ENCODE peak calls at places on chromosomes 5 and 9, in five cellular contexts. E, S, C, J and K are unnamed samples.

GRCh38 chr9:83199240-83199639 is 136.3 kb upstream of the RASEF start:
- DNase-seq in E (no peak), S (no peak), C (peak; percentile 44), J (no peak), K (peak; percentile 79)

GRCh38 chr5:153490124-153491085 is at the start of gene GRIA1:
- DNase-seq in E (no peak), S (no peak), C (no peak), J (peak; percentile 16), K (peak; percentile 30)

GRCh38 chr5:154118832-154119442 is 71.6 kb upstream of the GALNT10 start:
- DNase-seq in E (no peak), S (no peak), C (no peak), J (no peak), K (no peak)

GRCh38 chr5:115461093-115461492 is 83.5 kb downstream of the FEM1C start:
- DNase-seq in E (no peak), S (no peak), C (no peak), J (no peak), K (no peak)

GRCh38 chr5:137137013-137137632 is 362.0 kb downstream of the SPOCK1 start:
- DNase-seq in E (no peak), S (no peak), C (no peak), J (no peak), K (no peak)

GRCh38 chr9:7549261-7549660 is 250.3 kb downstream of the DMAC1 start:
- DNase-seq in E (no peak), S (no peak), C (no peak), J (peak; percentile 78), K (no peak)

GRCh38 chr5:1545798-1546355 is 22.1 kb upstream of the LPCAT1 start:
- DNase-seq in E (no peak), S (peak; percentile 62), C (no peak), J (no peak), K (no peak)

GRCh38 chr5:134935711-134936602 is 31.0 kb downstream of the PCBD2 start:
- DNase-seq in E (no peak), S (no peak), C (no peak), J (no peak), K (no peak)

GRCh38 chr9:89421595-89421994 is 76.3 kb downstream of the SEMA4D start:
- DNase-seq in E (no peak), S (no peak), C (no peak), J (no peak), K (no peak)

GRCh38 chr5:19837536-19838179 is 150.3 kb downstream of the CDH18 start:
- DNase-seq in E (no peak), S (no peak), C (no peak), J (no peak), K (no peak)

GRCh38 chr5:96064905-96065304 is 103.3 kb upstream of the ELL2 start:
- DNase-seq in E (no peak), S (no peak), C (no peak), J (no peak), K (no peak)

GRCh38 chr9:20242767-20243166 is 379.5 kb downstream of the MLLT3 start:
- DNase-seq in E (no peak), S (no peak), C (no peak), J (no peak), K (no peak)

GRCh38 chr9:4344946-4345345 is 45.1 kb upstream of the GLIS3 start:
- DNase-seq in E (no peak), S (no peak), C (no peak), J (no peak), K (no peak)

GRCh38 chr9:116737137-116737546 is 50.0 kb downstream of the TRIM32 start:
- DNase-seq in E (peak; percentile 47), S (peak; percentile 82), C (peak; percentile 66), J (peak; percentile 91), K (peak; percentile 45)

GRCh38 chr5:88889165-88890069 is 6.4 kb upstream of the MEF2C start:
- DNase-seq in E (no peak), S (peak; percentile 77), C (no peak), J (no peak), K (no peak)

GRCh38 chr9:36399980-36400331 is at the start of gene RNF38:
- DNase-seq in E (no peak), S (no peak), C (no peak), J (no peak), K (no peak)

GRCh38 chr5:135657536-135658307 is 78.9 kb upstream of the CXCL14 start:
- DNase-seq in E (no peak), S (no peak), C (no peak), J (no peak), K (no peak)

GRCh38 chr5:6712136-6712581 is 1.1 kb upstream of the TENT4A start:
- DNase-seq in E (no peak), S (peak; percentile 72), C (peak; percentile 52), J (no peak), K (peak; percentile 61)

GRCh38 chr9:126630458-126631237 is 16.9 kb downstream of the LMX1B start:
- DNase-seq in E (no peak), S (no peak), C (no peak), J (no peak), K (no peak)

GRCh38 chr9:111959468-111959941 is 62.9 kb downstream of the UGCG start:
- DNase-seq in E (no peak), S (peak; percentile 63), C (peak; percentile 27), J (no peak), K (peak; percentile 92)

GRCh38 chr5:36888303-36888702 is 11.7 kb downstream of the NIPBL start:
- DNase-seq in E (no peak), S (no peak), C (no peak), J (no peak), K (no peak)

GRCh38 chr9:83708515-83709158 is 879 bp upstream of the UBQLN1 start:
- DNase-seq in E (no peak), S (peak; percentile 91), C (peak; percentile 84), J (peak; percentile 23), K (peak; percentile 25)

GRCh38 chr5:1351156-1351555 is 6.3 kb upstream of the CLPTM1L start:
- DNase-seq in E (no peak), S (no peak), C (no peak), J (no peak), K (no peak)

GRCh38 chr5:65394078-65394477 is 87.6 kb downstream of the ADAMTS6 start:
- DNase-seq in E (peak; percentile 69), S (no peak), C (peak; percentile 12), J (no peak), K (peak; percentile 93)

GRCh38 chr5:155872801-155873200 is 454.2 kb upstream of the SGCD start:
- DNase-seq in E (no peak), S (no peak), C (no peak), J (no peak), K (no peak)

GRCh38 chr5:148499461-148499860 is 115.7 kb downstream of the FBXO38 start:
- DNase-seq in E (no peak), S (no peak), C (no peak), J (no peak), K (no peak)

GRCh38 chr9:95721132-95721531 is 154.4 kb upstream of the ERCC6L2 start:
- DNase-seq in E (no peak), S (no peak), C (no peak), J (no peak), K (no peak)

GRCh38 chr5:98969400-98969799 is 40.6 kb upstream of the CHD1 start:
- DNase-seq in E (no peak), S (no peak), C (no peak), J (no peak), K (no peak)

GRCh38 chr9:5442400-5443011 is 4.8 kb upstream of the PLGRKT start:
- DNase-seq in E (no peak), S (no peak), C (peak; percentile 57), J (peak; percentile 38), K (peak; percentile 73)

GRCh38 chr9:95188459-95188858 is 129.1 kb downstream of the FANCC start:
- DNase-seq in E (no peak), S (no peak), C (no peak), J (no peak), K (no peak)

GRCh38 chr5:124706729-124707361 is 39.6 kb downstream of the ZNF608 start:
- DNase-seq in E (peak; percentile 16), S (peak; percentile 55), C (peak; percentile 9), J (no peak), K (peak; percentile 74)

DNA sequence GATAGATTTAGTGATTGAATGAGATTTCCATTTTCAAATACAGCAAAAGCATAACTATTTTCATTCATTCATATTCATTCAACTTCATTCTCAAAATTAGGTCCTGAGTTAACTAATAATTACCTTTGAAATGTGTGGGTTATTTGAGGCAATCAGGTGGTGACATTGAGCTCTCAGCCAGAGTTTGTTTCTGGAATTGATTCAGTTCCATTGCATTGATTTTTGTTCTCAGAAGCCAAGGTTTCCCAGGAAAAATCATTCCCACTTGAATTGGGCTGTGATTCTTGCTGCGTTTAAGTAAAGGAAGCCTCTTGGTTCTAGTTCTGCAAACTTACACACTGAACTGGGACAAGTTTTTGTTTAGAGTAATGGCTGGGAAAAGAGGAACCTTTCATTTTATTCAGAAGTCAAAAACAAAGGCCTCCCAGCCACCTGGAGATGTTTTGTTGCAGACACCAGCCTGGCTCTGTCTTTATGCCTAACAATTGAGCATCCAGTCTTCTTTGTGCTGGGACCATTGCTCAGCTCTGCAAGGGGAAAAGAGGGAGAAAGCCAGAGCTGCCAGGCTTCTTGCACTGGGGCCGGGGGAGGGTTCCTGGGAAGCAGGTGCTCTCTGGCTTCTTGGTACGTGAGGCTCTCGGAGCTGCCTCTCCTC is 198.6 kb downstream of the TRIO start:
- DNase-seq in E (no peak), S (no peak), C (no peak), J (peak; percentile 75), K (no peak)
- H3K4me3 ChIP-seq in E (no peak overlapping the region), S (no peak overlapping the region), C (no peak overlapping the region), J (no peak overlapping the region), K (no peak overlapping the region)

GRCh38 chr5:177433658-177434217 is 7.3 kb downstream of the GRK6 start:
- DNase-seq in E (no peak), S (no peak), C (no peak), J (no peak), K (no peak)

GRCh38 chr5:177432143-177432904 is 5.8 kb downstream of the GRK6 start:
- DNase-seq in E (no peak), S (no peak), C (no peak), J (no peak), K (no peak)

GRCh38 chr5:177431317-177432142 is 5.1 kb downstream of the GRK6 start:
- DNase-seq in E (no peak), S (peak; percentile 75), C (no peak), J (no peak), K (no peak)

GRCh38 chr5:177434437-177434836 is 8.0 kb downstream of the GRK6 start:
- DNase-seq in E (no peak), S (no peak), C (no peak), J (no peak), K (no peak)

GRCh38 chr5:177432905-177433657 is 6.6 kb downstream of the GRK6 start:
- DNase-seq in E (no peak), S (no peak), C (no peak), J (no peak), K (no peak)
- H3K4me3 ChIP-seq in E (no peak overlapping the region), S (no peak overlapping the region), C (no peak overlapping the region), J (no peak overlapping the region), K (no peak overlapping the region)

GRCh38 chr9:101448680-101449070 is 13.1 kb upstream of the ALDOB start:
- DNase-seq in E (no peak), S (no peak), C (no peak), J (no peak), K (no peak)
- H3K4me3 ChIP-seq in E (no peak overlapping the region), S (peak overlapping the region; percentile 62), C (no peak overlapping the region), J (no peak overlapping the region), K (no peak overlapping the region)

DNA sequence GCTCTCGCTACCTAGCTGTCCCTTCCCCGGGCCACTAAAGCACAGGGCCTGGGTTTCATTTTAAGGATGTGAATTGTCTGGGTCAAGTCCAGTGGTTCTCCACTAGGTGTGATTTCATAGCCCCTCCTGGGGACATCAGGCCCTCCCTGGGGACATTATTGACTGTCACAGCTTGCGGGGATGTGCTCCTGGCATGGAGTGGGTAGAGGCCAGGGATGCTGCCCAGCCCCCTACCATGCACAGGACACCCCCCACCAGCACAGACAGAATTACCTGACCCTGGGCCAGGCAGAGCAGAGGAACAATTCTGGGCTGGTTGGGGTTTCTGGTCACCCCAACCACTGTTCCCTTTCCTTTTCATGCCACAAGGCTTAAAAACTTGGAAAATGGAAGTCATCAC is 4.1 kb downstream of the FAM78A start:
- DNase-seq in E (no peak), S (no peak), C (no peak), J (no peak), K (no peak)
- H3K4me3 ChIP-seq in E (no peak overlapping the region), S (no peak overlapping the region), C (no peak overlapping the region), J (no peak overlapping the region), K (no peak overlapping the region)